ENCODE peak calls at places on chromosomes 13 and 19, in four cellular contexts. U, F, E and L are unnamed samples.

GRCh38 chr19:1765904-1766799 is 12.8 kb downstream of the ONECUT3 start:
- DNase-seq in U (no peak), F (no peak), E (no peak), L (no peak)

GRCh38 chr19:35095667-35096368 is 19.8 kb upstream of the FXYD3 start:
- DNase-seq in U (peak), F (no peak), E (no peak), L (no peak)

GRCh38 chr19:46732966-46733692 is 12.7 kb upstream of the FKRP start:
- DNase-seq in F (no peak), U (no peak), E (no peak), L (no peak)

GRCh38 chr13:35225582-35225981 is 250.9 kb downstream of the MAB21L1 start:
- DNase-seq in F (no peak), E (no peak), U (no peak), L (no peak)

GRCh38 chr19:40805258-40805868 is 6.4 kb downstream of the EGLN2 start:
- DNase-seq in E (no peak), U (no peak), F (no peak), L (no peak)

GRCh38 chr13:113410472-113411201 is 42.7 kb downstream of the ADPRHL1 start:
- DNase-seq in U (no peak), F (peak), E (no peak), L (no peak)

GRCh38 chr19:10155834-10156233 is 36.1 kb upstream of the EIF3G start:
- DNase-seq in F (no peak), U (no peak), E (no peak), L (no peak)

GRCh38 chr19:13881231-13881691 is 4.3 kb downstream of the NANOS3 start:
- DNase-seq in U (no peak), E (no peak), F (peak), L (peak)

GRCh38 chr19:7262470-7262869 is 31.7 kb downstream of the INSR start:
- DNase-seq in E (no peak), F (no peak), U (no peak), L (no peak)

GRCh38 chr13:28037399-28037798 is 48.9 kb upstream of the URAD start:
- DNase-seq in U (no peak), F (no peak), E (no peak), L (no peak)

GRCh38 chr13:35832551-35832950 is 298.6 kb downstream of the DCLK1 start:
- DNase-seq in F (no peak), U (no peak), E (no peak), L (no peak)

GRCh38 chr13:80133631-80134083 is 207.3 kb downstream of the SPRY2 start:
- DNase-seq in U (no peak), F (no peak), E (no peak), L (no peak)

GRCh38 chr13:65555973-65556372 is 1674.2 kb downstream of the PCDH9 start:
- DNase-seq in F (no peak), E (no peak), U (no peak), L (no peak)

GRCh38 chr13:113827021-113827420 is 36.9 kb downstream of the GAS6 start:
- DNase-seq in E (no peak), U (no peak), F (no peak), L (no peak)

GRCh38 chr19:49520705-49521319 is 7.0 kb upstream of the RCN3 start:
- DNase-seq in E (no peak), F (no peak), U (no peak), L (no peak)

GRCh38 chr13:109275848-109276247 is 510.5 kb downstream of the IRS2 start:
- DNase-seq in U (peak), E (no peak), F (no peak), L (peak)

GRCh38 chr19:13031917-13032623 is 36.8 kb downstream of the NFIX start:
- DNase-seq in F (peak), U (no peak), E (no peak), L (no peak)

GRCh38 chr13:52933547-52934167 is 85.2 kb upstream of the PCDH8 start:
- DNase-seq in F (no peak), U (no peak), E (no peak), L (no peak)

GRCh38 chr19:34244611-34245299 is 9.6 kb upstream of the GARRE1 start:
- DNase-seq in E (no peak), U (no peak), F (peak), L (no peak)

GRCh38 chr13:73162912-73163911 is 104.4 kb downstream of the KLF5 start:
- DNase-seq in F (peak), U (no peak), E (no peak), L (no peak)

GRCh38 chr19:10707440-10707839 is 6.2 kb downstream of the QTRT1 start:
- DNase-seq in F (no peak), U (no peak), E (no peak), L (no peak)

GRCh38 chr19:16871870-16872269 is 16.9 kb upstream of the F2RL3 start:
- DNase-seq in U (no peak), F (no peak), E (no peak), L (no peak)

GRCh38 chr19:55526216-55527196 is 10.4 kb downstream of the SBK2 start:
- DNase-seq in F (peak), U (no peak), E (no peak), L (no peak)

GRCh38 chr19:58361900-58362271 is 665 bp downstream of the ZNF497 start:
- DNase-seq in F (peak), U (peak), E (no peak), L (no peak)

GRCh38 chr13:24348797-24349515 is 39.6 kb downstream of the C1QTNF9 start:
- DNase-seq in F (no peak), E (no peak), U (no peak), L (no peak)

GRCh38 chr19:19354932-19355331 is 34.3 kb downstream of the MAU2 start:
- DNase-seq in F (no peak), E (no peak), U (no peak), L (no peak)

GRCh38 chr13:30126903-30127428 is 180.4 kb downstream of the KATNAL1 start:
- DNase-seq in F (no peak), E (no peak), U (no peak), L (no peak)

GRCh38 chr13:110445183-110445582 is 116.3 kb downstream of the RAB20 start:
- DNase-seq in F (no peak), E (no peak), U (no peak), L (no peak)

GRCh38 chr19:33234736-33235135 is 9.1 kb upstream of the SLC7A10 start:
- DNase-seq in U (no peak), E (no peak), F (no peak), L (no peak)

GRCh38 chr19:33956941-33957340 is 160.3 kb downstream of the KCTD15 start:
- DNase-seq in F (no peak), E (no peak), U (no peak), L (no peak)

GRCh38 chr19:13022111-13022858 is 27.0 kb downstream of the NFIX start:
- DNase-seq in E (no peak), U (no peak), F (no peak), L (no peak)

GRCh38 chr13:48843630-48844380 is 131.9 kb upstream of the FNDC3A start:
- DNase-seq in E (no peak), U (peak), F (no peak), L (no peak)

GRCh38 chr13:106555631-106556328 is 12.2 kb downstream of the ARGLU1 start:
- DNase-seq in E (no peak), F (no peak), U (no peak), L (no peak)

GRCh38 chr19:10364644-10365043 is 15.7 kb downstream of the TYK2 start:
- DNase-seq in F (no peak), E (no peak), U (no peak), L (no peak)

GRCh38 chr19:14093117-14093784 is 2.7 kb upstream of the SAMD1 start:
- DNase-seq in F (no peak), E (no peak), U (no peak), L (no peak)

GRCh38 chr19:46289724-46290619 is 6.9 kb upstream of the HIF3A start:
- DNase-seq in F (no peak), E (no peak), U (no peak), L (no peak)

GRCh38 chr19:53775524-53775923 is 48.6 kb downstream of the NLRP12 start:
- DNase-seq in F (peak), E (no peak), U (no peak), L (no peak)

GRCh38 chr13:90746230-90746629 is 601.3 kb upstream of the MIR17HG start:
- DNase-seq in E (no peak), F (no peak), U (no peak), L (no peak)

GRCh38 chr13:90752070-90752469 is 595.4 kb upstream of the MIR17HG start:
- DNase-seq in U (no peak), E (no peak), F (no peak), L (no peak)

GRCh38 chr13:90750021-90750420 is 597.5 kb upstream of the MIR17HG start:
- DNase-seq in U (no peak), E (no peak), F (no peak), L (no peak)

DNA sequence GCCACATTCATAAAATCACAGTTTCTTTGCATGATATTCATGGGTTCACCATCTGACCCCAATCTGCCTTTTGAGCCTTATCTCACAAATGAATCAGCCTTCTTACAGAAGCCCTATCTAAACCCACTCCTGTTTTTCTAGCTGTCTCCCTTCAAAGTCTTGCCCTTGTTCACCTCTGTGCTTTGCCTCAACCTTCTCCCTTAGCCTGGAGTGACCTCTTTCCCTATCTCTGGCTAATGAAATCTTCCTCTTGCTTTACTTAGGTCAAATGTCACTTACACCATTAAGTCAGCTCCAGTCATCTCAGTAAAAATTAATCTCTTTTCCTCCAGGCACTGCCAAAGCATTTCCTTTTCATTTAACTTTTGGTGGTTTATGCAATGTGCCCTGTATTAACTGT is 596.5 kb upstream of the MIR17HG start:
- DNase-seq in E (no peak), U (no peak), F (no peak), L (no peak)
- TF ChIP-seq CBFB in E (no peak), U (no peak), F (no peak), L (no peak)

DNA sequence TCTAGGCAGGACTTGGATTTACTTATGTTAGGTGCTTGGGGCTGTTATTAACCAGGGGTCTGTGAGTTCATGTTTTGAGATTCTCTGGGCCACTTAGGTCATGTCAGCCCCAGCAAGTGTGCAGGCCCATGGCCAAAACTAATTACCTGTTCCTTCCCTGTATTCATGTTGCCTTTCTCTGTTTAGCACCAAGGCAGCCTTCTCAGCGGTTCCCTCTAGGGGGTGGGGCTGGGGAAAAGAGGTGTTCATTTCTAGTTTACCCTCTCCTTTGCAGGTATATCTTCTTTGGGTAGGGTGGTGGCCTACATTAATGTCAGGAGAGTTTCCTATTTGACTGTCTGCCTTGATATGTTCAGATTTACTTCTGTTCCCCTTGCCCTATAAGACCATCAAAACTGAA is 61.7 kb downstream of the PDS5B start:
- DNase-seq in E (no peak), U (no peak), F (no peak), L (peak)
- TF ChIP-seq CREM in E (no peak), U (no peak), F (no peak), L (no peak)

DNA sequence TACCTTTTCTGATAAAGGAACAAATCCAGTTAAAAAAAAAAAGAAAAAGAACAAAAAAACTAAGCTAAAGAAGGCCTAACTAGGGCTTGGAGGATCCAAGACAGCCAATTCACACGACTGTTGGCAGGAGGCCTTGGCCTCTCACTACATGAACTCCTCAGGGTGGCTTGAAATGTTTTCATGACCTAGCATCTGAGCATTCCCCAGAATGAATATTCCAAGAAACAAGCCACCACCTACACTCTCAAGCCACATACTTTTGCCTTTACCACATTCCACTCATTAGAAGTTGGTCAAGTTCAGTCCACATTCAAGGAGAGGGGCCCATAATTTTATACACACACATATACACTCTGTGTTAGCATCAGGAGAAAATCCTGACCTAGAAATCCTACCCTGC is 97.6 kb upstream of the SIAH3 start:
- DNase-seq in U (no peak), E (no peak), F (no peak), L (no peak)
- TF ChIP-seq ETV6 in U (no peak), E (no peak), F (no peak), L (no peak)

GRCh38 chr13:98785405-98785804 is 32.9 kb upstream of the SLC15A1 start:
- DNase-seq in F (no peak), U (no peak), E (no peak), L (no peak)

GRCh38 chr13:98784666-98785065 is 32.2 kb upstream of the SLC15A1 start:
- DNase-seq in U (no peak), F (no peak), E (no peak), L (no peak)

GRCh38 chr13:98785968-98786367 is 33.5 kb upstream of the SLC15A1 start:
- DNase-seq in U (no peak), F (no peak), E (no peak), L (no peak)

GRCh38 chr13:98787173-98787572 is 34.7 kb upstream of the SLC15A1 start:
- DNase-seq in U (no peak), E (no peak), F (no peak), L (no peak)

DNA sequence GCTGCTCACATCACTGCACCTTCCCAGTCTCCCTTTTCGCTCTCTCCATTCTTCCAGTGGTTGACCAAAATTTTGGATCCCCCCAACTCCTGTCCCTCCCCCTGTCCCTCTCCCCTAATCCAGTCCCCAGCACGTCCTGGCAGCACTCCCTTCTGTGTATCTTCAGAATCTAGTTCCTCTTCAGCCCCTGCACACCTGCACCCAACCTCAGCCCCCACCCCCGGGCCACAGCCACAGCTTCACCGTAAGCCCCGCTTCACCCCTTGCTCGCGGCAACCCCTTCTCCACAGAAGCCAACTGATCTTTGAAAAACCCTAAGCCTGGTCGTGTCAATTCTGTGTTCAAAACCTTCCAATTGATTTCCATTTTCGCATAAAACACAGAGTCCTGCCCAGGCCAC is 35.5 kb upstream of the SLC15A1 start:
- DNase-seq in E (no peak), U (no peak), F (no peak), L (no peak)
- TF ChIP-seq CBFB in E (no peak), U (no peak), F (no peak), L (no peak)

GRCh38 chr19:21491161-21491560 is 14.2 kb upstream of the ZNF429 start:
- DNase-seq in F (no peak), E (no peak), U (no peak), L (no peak)
- TF ChIP-seq CREM in F (no peak), E (no peak), U (no peak), L (no peak)